ENCODE peak calls at places on chromosome 20, in four cellular contexts. D, C, K and H are unnamed samples.

GRCh38 chr20:15867899-15868298 is 705.3 kb downstream of the KIF16B start:
- DNase-seq in D (peak; percentile 2), K (no peak), C (no peak), H (no peak)

GRCh38 chr20:38113401-38114325 is 51.4 kb downstream of the TGM2 start:
- DNase-seq in D (peak; percentile 67), K (no peak), C (no peak), H (no peak)

GRCh38 chr20:36344517-36345132 is 38.5 kb downstream of the DLGAP4 start:
- DNase-seq in C (peak; percentile 50), K (peak; percentile 42), D (peak; percentile 35), H (peak; percentile 63)

GRCh38 chr20:52972190-52972937 is at the start of gene TSHZ2:
- DNase-seq in C (peak; percentile 51), D (peak; percentile 4), K (peak; percentile 1), H (peak; percentile 35)

GRCh38 chr20:55166063-55166462 is 690.7 kb downstream of the DOK5 start:
- DNase-seq in K (no peak), D (no peak), C (no peak), H (no peak)

GRCh38 chr20:38098952-38099351 is 65.4 kb downstream of the RPRD1B start:
- DNase-seq in K (no peak), C (no peak), D (no peak), H (no peak)

GRCh38 chr20:10519361-10520048 is 84.4 kb downstream of the SLX4IP start:
- DNase-seq in K (peak; percentile 85), C (no peak), D (no peak), H (peak; percentile 7)

GRCh38 chr20:62219101-62219991 is 732 bp downstream of the HRH3 start:
- DNase-seq in C (no peak), D (peak; percentile 42), K (no peak), H (no peak)

GRCh38 chr20:48875914-48876240 is 45.6 kb upstream of the ARFGEF2 start:
- DNase-seq in K (no peak), D (no peak), C (no peak), H (peak; percentile 39)

GRCh38 chr20:4227085-4227821 is 211.9 kb upstream of the RNF24 start:
- DNase-seq in K (peak; percentile 73), D (peak; percentile 68), C (no peak), H (peak; percentile 61)

GRCh38 chr20:57879437-57880115 is 169.8 kb upstream of the PMEPA1 start:
- DNase-seq in D (no peak), K (no peak), C (no peak), H (no peak)

GRCh38 chr20:41174782-41175181 is 37.4 kb downstream of the PLCG1 start:
- DNase-seq in K (peak; percentile 34), C (no peak), D (no peak), H (no peak)

GRCh38 chr20:13862245-13862644 is 77.4 kb downstream of the NDUFAF5 start:
- DNase-seq in K (no peak), D (no peak), C (no peak), H (no peak)

GRCh38 chr20:52410746-52411317 is 219.3 kb upstream of the ZFP64 start:
- DNase-seq in K (no peak), C (no peak), D (no peak), H (no peak)

GRCh38 chr20:11178946-11179654 is 505.3 kb upstream of the JAG1 start:
- DNase-seq in K (peak; percentile 88), C (no peak), D (peak; percentile 74), H (peak; percentile 17)

GRCh38 chr20:57317789-57318371 is 11.7 kb upstream of the SPO11 start:
- DNase-seq in K (no peak), D (no peak), C (no peak), H (no peak)

GRCh38 chr20:11056414-11056813 is 382.6 kb upstream of the JAG1 start:
- DNase-seq in K (no peak), D (no peak), C (no peak), H (no peak)

GRCh38 chr20:43751167-43752050 is 24.6 kb upstream of the GTSF1L start:
- DNase-seq in K (peak; percentile 92), D (no peak), C (no peak), H (peak; percentile 72)

GRCh38 chr20:37600486-37600885 is 72.8 kb upstream of the BLCAP start:
- DNase-seq in C (no peak), D (no peak), K (no peak), H (no peak)

GRCh38 chr20:36507746-36508145 is 33.6 kb upstream of the MYL9 start:
- DNase-seq in D (no peak), C (no peak), K (no peak), H (no peak)

GRCh38 chr20:49349678-49350077 is 71.8 kb upstream of the ZNFX1 start:
- DNase-seq in C (no peak), K (no peak), D (no peak), H (no peak)

DNA sequence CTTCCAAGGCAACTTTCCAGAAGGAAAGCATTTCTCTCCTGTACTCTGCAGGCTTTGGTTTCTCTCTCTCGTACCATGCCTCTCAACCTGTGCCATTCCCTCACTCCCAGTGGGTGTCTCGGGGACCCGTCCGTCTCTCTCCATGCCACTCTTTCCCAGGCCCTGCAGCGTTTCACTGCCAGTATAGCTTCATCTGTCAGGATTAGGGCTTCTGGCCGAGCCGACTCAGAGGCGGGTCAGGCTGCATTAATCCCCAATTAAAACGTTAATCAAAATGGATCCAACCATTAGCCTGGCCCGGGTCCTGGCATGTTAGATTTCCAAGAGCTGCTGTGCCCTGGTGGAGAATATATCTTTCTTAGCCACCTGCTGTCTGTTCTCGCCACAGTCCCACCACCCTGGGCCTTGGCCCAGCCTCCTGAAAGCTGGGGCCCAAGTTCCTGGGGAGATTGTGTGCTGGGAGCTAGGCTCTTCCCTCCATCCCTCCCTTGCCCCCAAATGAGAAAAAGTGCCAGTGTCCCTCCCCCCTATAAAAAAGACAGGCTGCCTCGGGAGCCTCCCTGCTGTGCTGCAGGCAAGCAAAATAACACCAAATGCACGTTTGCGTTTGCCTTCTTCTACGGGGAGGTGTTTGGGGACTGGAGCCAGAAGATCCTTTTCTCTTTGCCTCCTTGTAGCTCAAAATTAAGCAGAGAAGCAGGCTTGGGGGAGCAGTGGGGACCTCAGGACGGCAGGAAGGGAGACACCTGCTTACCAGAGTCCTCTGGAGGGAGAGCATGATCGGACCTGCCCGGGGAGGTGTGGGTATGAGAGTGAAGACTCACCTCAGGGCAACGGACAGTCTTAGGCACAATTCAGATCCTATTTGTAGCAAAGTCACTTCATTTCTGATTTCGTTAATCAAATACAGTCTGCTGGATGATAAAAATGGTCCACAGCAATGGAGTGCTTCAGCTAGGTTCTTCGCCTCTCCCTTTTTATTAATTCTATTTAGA is 3.0 kb downstream of the KCNG1 start:
- DNase-seq in D (no peak), C (no peak), K (no peak), H (no peak)
- TF ChIP-seq POLR2A in D (no peak), C (no peak), K (no peak), H (no peak)

DNA sequence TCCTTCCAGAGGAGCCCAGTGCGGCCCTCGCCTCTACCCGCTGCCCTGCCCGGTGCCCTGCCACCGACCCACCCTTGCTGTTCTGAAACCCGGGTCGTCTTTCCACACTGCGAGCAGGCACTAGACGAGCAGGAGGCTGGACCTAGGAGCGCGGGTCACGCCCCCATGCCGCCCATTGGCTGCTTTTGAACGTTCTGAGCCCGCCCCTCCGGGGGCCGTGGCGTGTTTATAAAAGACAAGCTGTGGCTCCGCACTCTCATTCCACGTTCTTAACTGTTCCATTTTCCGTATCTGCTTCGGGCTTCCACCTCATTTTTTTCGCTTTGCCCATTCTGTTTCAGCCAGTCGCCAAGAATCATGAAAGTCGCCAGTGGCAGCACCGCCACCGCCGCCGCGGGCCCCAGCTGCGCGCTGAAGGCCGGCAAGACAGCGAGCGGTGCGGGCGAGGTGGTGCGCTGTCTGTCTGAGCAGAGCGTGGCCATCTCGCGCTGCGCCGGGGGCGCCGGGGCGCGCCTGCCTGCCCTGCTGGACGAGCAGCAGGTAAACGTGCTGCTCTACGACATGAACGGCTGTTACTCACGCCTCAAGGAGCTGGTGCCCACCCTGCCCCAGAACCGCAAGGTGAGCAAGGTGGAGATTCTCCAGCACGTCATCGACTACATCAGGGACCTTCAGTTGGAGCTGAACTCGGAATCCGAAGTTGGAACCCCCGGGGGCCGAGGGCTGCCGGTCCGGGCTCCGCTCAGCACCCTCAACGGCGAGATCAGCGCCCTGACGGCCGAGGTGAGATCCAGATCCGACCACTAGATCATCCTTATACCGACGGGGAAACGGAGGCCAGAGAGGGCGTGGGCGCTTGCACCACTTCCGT is at the start of gene ID1:
- DNase-seq in D (peak; percentile 98), K (peak; percentile 93), C (peak; percentile 94), H (peak; percentile 82)
- TF ChIP-seq POLR2A in D (peak; percentile 92), K (peak; percentile 99), C (peak; percentile 98), H (peak; percentile 90)

GRCh38 chr20:24948939-24949679 is at the start of gene CST7:
- DNase-seq in C (peak; percentile 10), K (no peak), D (no peak), H (no peak)
- TF ChIP-seq POLR2A in C (no peak), K (no peak), D (no peak), H (no peak)

GRCh38 chr20:17941826-17942196 is 26.8 kb downstream of the SNX5 start:
- DNase-seq in C (no peak), D (no peak), K (no peak), H (no peak)

GRCh38 chr20:17941087-17941825 is 27.3 kb downstream of the SNX5 start:
- DNase-seq in C (no peak), K (no peak), D (no peak), H (no peak)

GRCh38 chr20:17938889-17939619 is 29.5 kb downstream of the SNX5 start:
- DNase-seq in C (peak; percentile 72), D (peak; percentile 58), K (peak; percentile 67), H (peak; percentile 50)

GRCh38 chr20:17940447-17940971 is 28.1 kb downstream of the SNX5 start:
- DNase-seq in C (no peak), D (no peak), K (no peak), H (no peak)

GRCh38 chr20:17939622-17940446 is 28.8 kb downstream of the SNX5 start:
- DNase-seq in C (no peak), D (no peak), K (no peak), H (no peak)
- TF ChIP-seq POLR2A in C (no peak), D (no peak), K (no peak), H (no peak)